ENCODE peak calls at places on chromosomes 3 and 15, in seven cellular contexts. I is T-helper 1 cell; V is frontal cortex; P is AG08396; S is AG20443; C is activated T-cell treated with anti-CD3 and anti-CD28 coated beads, Interleukin-2, amount 50 U/mL, for 72 hours; R is transverse colon. N is an unnamed sample.

GRCh38 chr3:197482001-197482400 is 73.8 kb downstream of the BDH1 start:
- DNase-seq in R (no peak), P (no peak), I (no peak), V (no peak), S (no peak), C (no peak), N (no peak)

GRCh38 chr3:123499316-123499715 is 50.4 kb upstream of the ADCY5 start:
- DNase-seq in I (no peak), C (no peak), P (peak), R (no peak), S (peak), V (no peak), N (no peak)

GRCh38 chr3:45123841-45124269 is 22.3 kb downstream of the CDCP1 start:
- DNase-seq in P (peak), I (no peak), S (peak), R (no peak), V (no peak), C (no peak), N (no peak)

GRCh38 chr3:122918576-122919290 is 108.8 kb downstream of the SEMA5B start:
- DNase-seq in R (no peak), P (peak), S (peak), C (no peak), I (no peak), V (no peak), N (no peak)

GRCh38 chr3:69326821-69327433 is 59.0 kb downstream of the FRMD4B start:
- DNase-seq in V (no peak), P (no peak), R (no peak), C (peak), S (no peak), I (peak), N (peak)

GRCh38 chr15:57598346-57598745 is 6.6 kb downstream of the MYZAP start:
- DNase-seq in P (no peak), S (no peak), V (no peak), R (no peak), C (no peak), I (no peak), N (no peak)

GRCh38 chr15:79339588-79340314 is 28.8 kb downstream of the TMED3 start:
- DNase-seq in C (no peak), R (no peak), I (no peak), P (peak), S (peak), V (peak), N (no peak)

GRCh38 chr15:35583863-35584528 is 38.0 kb upstream of the DPH6 start:
- DNase-seq in V (no peak), P (no peak), C (no peak), I (no peak), S (peak), R (no peak), N (no peak)

GRCh38 chr3:45551214-45552010 is 43.1 kb upstream of the LIMD1 start:
- DNase-seq in R (peak), I (no peak), V (no peak), S (peak), P (peak), C (no peak), N (no peak)

GRCh38 chr15:38129531-38130199 is 123.0 kb upstream of the SPRED1 start:
- DNase-seq in I (no peak), R (peak), C (peak), S (peak), P (peak), V (peak), N (peak)

GRCh38 chr3:194727435-194728128 is 41.9 kb downstream of the FAM43A start:
- DNase-seq in S (no peak), R (no peak), P (peak), I (no peak), C (no peak), V (no peak), N (no peak)

GRCh38 chr15:87632364-87632763 is 624.2 kb downstream of the NTRK3 start:
- DNase-seq in V (no peak), I (no peak), R (no peak), C (no peak), S (no peak), P (no peak), N (no peak)

GRCh38 chr3:57709559-57709958 is 16.7 kb upstream of the DENND6A start:
- DNase-seq in V (no peak), S (no peak), R (no peak), P (no peak), C (no peak), I (no peak), N (no peak)

N was measured in activated naive CD8-positive, alpha-beta T cell treated with anti-CD3 and anti-CD28 coated beads, Interleukin-2, amount 50 U/mL, for 24 hours.